ENCODE peak calls at places on chromosomes 5 and 9, in nine cellular contexts. S, I, O, L, U, P, H, D and K are unnamed samples.

GRCh38 chr9:95499101-95499676 is 17.6 kb downstream of the PTCH1 start:
- DNase-seq in U (no peak), O (no peak), P (no peak), L (no peak), D (no peak), I (no peak), S (no peak), H (no peak), K (no peak)

GRCh38 chr9:122016309-122016708 is 76.8 kb downstream of the TTLL11 start:
- DNase-seq in H (no peak), S (no peak), O (no peak), U (no peak), P (no peak), I (no peak), L (peak; percentile 47), D (no peak), K (no peak)

GRCh38 chr5:61114441-61114840 is 47.8 kb downstream of the SMIM15 start:
- DNase-seq in U (no peak), S (no peak), D (no peak), H (no peak), P (no peak), L (no peak), I (no peak), O (no peak), K (no peak)

GRCh38 chr9:136849960-136850865 is 1.0 kb downstream of the PHPT1 start:
- DNase-seq in L (no peak), O (no peak), S (no peak), I (no peak), H (no peak), U (no peak), D (peak; percentile 55), P (no peak), K (no peak)

GRCh38 chr9:126301985-126302603 is 24.5 kb upstream of the MVB12B start:
- DNase-seq in O (peak; percentile 68), U (no peak), I (no peak), S (peak; percentile 55), D (no peak), L (peak; percentile 71), P (peak; percentile 67), H (peak; percentile 62), K (peak; percentile 33)

GRCh38 chr9:81575976-81576375 is 113.4 kb downstream of the TLE1 start:
- DNase-seq in O (no peak), H (no peak), D (no peak), P (no peak), U (no peak), I (no peak), L (peak; percentile 65), S (no peak), K (no peak)

GRCh38 chr5:60339691-60340191 is 360.2 kb downstream of the DEPDC1B start:
- DNase-seq in L (no peak), O (no peak), I (no peak), D (peak; percentile 31), P (no peak), S (no peak), H (no peak), U (no peak), K (no peak)

GRCh38 chr9:19049872-19050636 is 827 bp downstream of the RRAGA start:
- DNase-seq in P (no peak), D (no peak), H (no peak), L (peak; percentile 34), O (no peak), S (no peak), I (no peak), U (no peak), K (peak; percentile 16)

GRCh38 chr9:3549243-3549642 is 23.4 kb upstream of the RFX3 start:
- DNase-seq in I (no peak), D (no peak), O (no peak), S (no peak), U (no peak), H (no peak), L (no peak), P (no peak), K (no peak)

GRCh38 chr5:160506006-160507004 is 84.7 kb downstream of the PTTG1 start:
- DNase-seq in O (no peak), U (no peak), D (no peak), I (peak; percentile 53), H (no peak), S (peak; percentile 86), L (peak; percentile 44), P (no peak), K (peak; percentile 80)

GRCh38 chr9:93450817-93451761 is at the start of gene FAM120A:
- DNase-seq in U (peak; percentile 61), P (peak; percentile 50), D (peak; percentile 80), S (peak; percentile 79), I (peak; percentile 84), L (peak; percentile 83), O (peak; percentile 77), H (peak; percentile 84), K (peak; percentile 66)

GRCh38 chr5:168314735-168315411 is 23.4 kb downstream of the WWC1 start:
- DNase-seq in L (no peak), P (no peak), O (no peak), I (peak; percentile 82), D (peak; percentile 30), U (peak; percentile 88), S (no peak), H (peak; percentile 97), K (no peak)

GRCh38 chr9:84966876-84967830 is 297.6 kb downstream of the NTRK2 start:
- DNase-seq in H (no peak), L (no peak), D (no peak), U (no peak), P (no peak), O (no peak), S (no peak), I (no peak), K (no peak)

GRCh38 chr5:145681686-145682085 is 153.5 kb downstream of the PRELID2 start:
- DNase-seq in D (no peak), I (no peak), U (peak; percentile 16), O (peak; percentile 51), H (peak; percentile 82), L (peak; percentile 76), P (peak; percentile 79), S (no peak), K (no peak)

GRCh38 chr5:142079243-142079642 is 29.3 kb upstream of the NDFIP1 start:
- DNase-seq in P (no peak), O (peak; percentile 58), L (no peak), I (no peak), U (no peak), H (no peak), D (no peak), S (no peak), K (no peak)

GRCh38 chr5:58072202-58072791 is 387.6 kb downstream of the PLK2 start:
- DNase-seq in U (no peak), P (no peak), O (peak; percentile 41), L (no peak), H (no peak), S (no peak), D (no peak), I (no peak), K (no peak)

GRCh38 chr5:34016750-34017149 is 8.9 kb upstream of the AMACR start:
- DNase-seq in L (no peak), U (no peak), O (no peak), H (no peak), D (no peak), I (no peak), S (no peak), P (no peak), K (no peak)

GRCh38 chr5:102668220-102668930 is 86.7 kb upstream of the PAM start:
- DNase-seq in O (peak; percentile 82), P (no peak), H (no peak), S (no peak), D (no peak), U (no peak), I (no peak), L (no peak), K (no peak)

GRCh38 chr5:94362857-94363256 is 255.5 kb downstream of the KIAA0825 start:
- DNase-seq in P (no peak), H (no peak), D (no peak), O (peak; percentile 14), I (no peak), U (no peak), S (no peak), L (no peak), K (no peak)

GRCh38 chr9:87069690-87070089 is 122.4 kb upstream of the GAS1 start:
- DNase-seq in H (no peak), L (no peak), U (no peak), P (no peak), O (no peak), D (no peak), S (no peak), I (no peak), K (no peak)

GRCh38 chr5:164204338-164204946 is 699.0 kb downstream of the MAT2B start:
- DNase-seq in L (peak; percentile 53), D (no peak), I (no peak), H (no peak), S (no peak), U (no peak), P (no peak), O (no peak), K (no peak)

GRCh38 chr9:121144482-121144881 is 57.2 kb downstream of the RAB14 start:
- DNase-seq in H (no peak), I (no peak), D (no peak), L (no peak), O (no peak), S (no peak), U (no peak), P (no peak), K (no peak)

GRCh38 chr5:65721775-65722574 is at the start of the genes NLN and SGTB:
- DNase-seq in L (peak; percentile 84), S (peak; percentile 82), I (peak; percentile 91), O (peak; percentile 69), H (peak; percentile 90), P (peak; percentile 45), U (peak; percentile 58), D (peak; percentile 91), K (peak; percentile 93)

GRCh38 chr5:135034186-135034962 is at the start of gene PITX1:
- DNase-seq in H (peak; percentile 79), I (peak; percentile 52), U (no peak), L (no peak), P (peak; percentile 50), S (no peak), O (peak; percentile 39), D (no peak), K (no peak)

GRCh38 chr9:112647596-112647995 is 70.3 kb downstream of the INIP start:
- DNase-seq in O (no peak), S (no peak), I (no peak), U (no peak), P (no peak), H (no peak), L (no peak), D (no peak), K (no peak)

GRCh38 chr9:20074291-20074690 is 285.5 kb upstream of the SLC24A2 start:
- DNase-seq in L (no peak), H (no peak), S (no peak), D (no peak), O (no peak), I (no peak), U (no peak), P (no peak), K (no peak)

GRCh38 chr5:69048233-69048632 is 45.6 kb upstream of the SLC30A5 start:
- DNase-seq in P (no peak), L (no peak), D (no peak), S (no peak), I (no peak), O (no peak), U (no peak), H (no peak), K (no peak)

GRCh38 chr5:159133041-159133741 is 33.5 kb upstream of the EBF1 start:
- DNase-seq in O (peak; percentile 22), U (peak; percentile 27), S (peak; percentile 43), P (peak; percentile 53), I (no peak), L (peak; percentile 45), H (peak; percentile 60), D (peak; percentile 32), K (no peak)

GRCh38 chr5:135445306-135445940 is 1.7 kb downstream of the DCANP1 start:
- DNase-seq in L (no peak), P (no peak), S (no peak), D (no peak), U (no peak), O (no peak), H (no peak), I (no peak), K (no peak)

GRCh38 chr5:28301676-28302075 is 1263.3 kb upstream of the CDH9 start:
- DNase-seq in I (no peak), H (peak; percentile 12), D (no peak), S (no peak), O (no peak), P (no peak), U (no peak), L (no peak), K (no peak)

GRCh38 chr5:12683249-12683648 is 779.0 kb upstream of the CTNND2 start:
- DNase-seq in O (no peak), S (no peak), I (no peak), L (no peak), U (no peak), P (no peak), D (no peak), H (no peak), K (no peak)